ENCODE peak calls at places on chromosomes 7 and 10, in five cellular contexts. W is activated CD8-positive, alpha-beta memory T cell treated with anti-CD3 and anti-CD28 coated beads, Interleukin-2, amount 50 U/mL, for 48 hours; M is ecto neural progenitor cell; O is hypothalamus; J is bronchial epithelial cell. I is an unnamed sample.

GRCh38 chr7:104643587-104644217 is 315.3 kb downstream of the LHFPL3 start:
- DNase-seq in W (no peak), M (peak), O (no peak), J (peak), I (no peak)

GRCh38 chr7:130390486-130390885 is 10.2 kb downstream of the CPA1 start:
- DNase-seq in W (no peak), M (no peak), O (no peak), J (no peak), I (no peak)

GRCh38 chr7:148535227-148535626 is 55.3 kb upstream of the C7orf33 start:
- DNase-seq in W (peak), M (no peak), O (peak), J (no peak), I (no peak)

GRCh38 chr7:42843209-42843800 is 68.6 kb downstream of the C7orf25 start:
- DNase-seq in W (no peak), M (peak), O (no peak), J (peak), I (no peak)

GRCh38 chr7:36855330-36855729 is 131.0 kb upstream of the AOAH start:
- DNase-seq in W (no peak), M (no peak), O (no peak), J (peak), I (no peak)

GRCh38 chr7:12685550-12685949 is 1.9 kb upstream of the ARL4A start:
- DNase-seq in W (no peak), M (peak), O (no peak), J (no peak), I (no peak)

GRCh38 chr10:30386801-30387588 is 37.9 kb upstream of the MTPAP start:
- DNase-seq in W (no peak), M (no peak), O (no peak), J (peak), I (no peak)

GRCh38 chr7:102208826-102209225 is 77.8 kb upstream of the SH2B2 start:
- DNase-seq in W (no peak), M (no peak), O (peak), J (no peak), I (no peak)

GRCh38 chr7:70457477-70458194 is 674.3 kb upstream of the GALNT17 start:
- DNase-seq in W (no peak), M (no peak), O (no peak), J (no peak), I (no peak)

GRCh38 chr10:132193907-132194552 is 7.3 kb downstream of the DPYSL4 start:
- DNase-seq in W (no peak), M (no peak), O (no peak), J (no peak), I (no peak)

GRCh38 chr7:81433692-81434331 is 336.0 kb downstream of the HGF start:
- DNase-seq in W (no peak), M (no peak), O (no peak), J (peak), I (no peak)

GRCh38 chr7:133497061-133497460 is 244.2 kb downstream of the EXOC4 start:
- DNase-seq in W (no peak), M (no peak), O (no peak), J (no peak), I (no peak)

GRCh38 chr10:71877818-71878217 is 26.8 kb upstream of the PSAP start:
- DNase-seq in W (no peak), M (no peak), O (no peak), J (no peak), I (no peak)

GRCh38 chr7:73931502-73931901 is 70.5 kb downstream of the TMEM270 start:
- DNase-seq in W (no peak), M (no peak), O (no peak), J (no peak), I (peak)

GRCh38 chr7:27873981-27874957 is 134.3 kb downstream of the TAX1BP1 start:
- DNase-seq in W (no peak), M (no peak), O (peak), J (no peak), I (peak)

GRCh38 chr7:46990761-46991160 is 591.1 kb downstream of the TNS3 start:
- DNase-seq in W (no peak), M (no peak), O (no peak), J (no peak), I (no peak)

GRCh38 chr7:15461576-15461975 is 100.2 kb downstream of the AGMO start:
- DNase-seq in W (no peak), M (no peak), O (no peak), J (peak), I (no peak)

GRCh38 chr7:145156834-145157233 is 321.0 kb upstream of the TPK1 start:
- DNase-seq in W (no peak), M (no peak), O (no peak), J (no peak), I (no peak)

GRCh38 chr10:3963191-3963673 is 178.2 kb upstream of the KLF6 start:
- DNase-seq in W (no peak), M (no peak), O (no peak), J (peak), I (no peak)

GRCh38 chr7:149865437-149865836 is 8.3 kb upstream of the ATP6V0E2 start:
- DNase-seq in W (no peak), M (no peak), O (no peak), J (peak), I (no peak)

GRCh38 chr7:47451851-47452205 is 130.1 kb downstream of the TNS3 start:
- DNase-seq in W (no peak), M (no peak), O (no peak), J (no peak), I (no peak)

I was measured in osteocyte.